ENCODE peak calls at places on chromosomes 2 and 18, in six cellular contexts. Q, B, S, M, R and C are unnamed samples.

GRCh38 chr2:118310016-118310877 is 222.0 kb downstream of the INSIG2 start:
- DNase-seq in S (peak), M (peak), Q (peak), B (peak), R (no peak), C (no peak)

GRCh38 chr2:169653636-169654035 is 40.6 kb downstream of the CFAP210 start:
- DNase-seq in S (no peak), B (no peak), R (no peak), M (no peak), Q (no peak), C (no peak)

GRCh38 chr2:215850380-215850779 is 163.0 kb downstream of the MREG start:
- DNase-seq in M (no peak), S (no peak), R (no peak), B (no peak), Q (no peak), C (no peak)

GRCh38 chr18:25147878-25148488 is 204.0 kb downstream of the ZNF521 start:
- DNase-seq in Q (no peak), S (no peak), M (no peak), R (no peak), B (no peak), C (no peak)

GRCh38 chr2:43267393-43267792 is 41.0 kb upstream of the ZFP36L2 start:
- DNase-seq in B (no peak), M (no peak), Q (peak), S (no peak), R (no peak), C (no peak)

GRCh38 chr2:1489486-1489885 is 76.2 kb downstream of the TPO start:
- DNase-seq in Q (no peak), R (no peak), B (no peak), S (no peak), M (no peak), C (no peak)

GRCh38 chr2:166762746-166763145 is 125.5 kb upstream of the XIRP2 start:
- DNase-seq in R (no peak), Q (no peak), B (no peak), M (no peak), S (no peak), C (no peak)

GRCh38 chr2:207505728-207506127 is 24.0 kb upstream of the CREB1 start:
- DNase-seq in M (peak), B (no peak), Q (no peak), S (no peak), R (peak), C (no peak)

GRCh38 chr2:223044092-223044836 is 7.7 kb upstream of the KCNE4 start:
- DNase-seq in M (no peak), Q (no peak), S (no peak), R (no peak), B (no peak), C (no peak)

GRCh38 chr18:46636040-46636630 is 20.9 kb downstream of the LOXHD1 start:
- DNase-seq in M (no peak), B (no peak), S (no peak), R (no peak), Q (no peak), C (peak)

GRCh38 chr2:103788875-103789715 is 1027.3 kb downstream of the TMEM182 start:
- DNase-seq in S (no peak), Q (no peak), R (no peak), B (no peak), M (peak), C (no peak)

GRCh38 chr2:215529271-215529670 is 93.4 kb upstream of the FN1 start:
- DNase-seq in Q (no peak), B (no peak), S (no peak), M (peak), R (no peak), C (no peak)

GRCh38 chr2:236670235-236670620 is 100.6 kb downstream of the ACKR3 start:
- DNase-seq in Q (no peak), S (no peak), B (no peak), R (no peak), M (no peak), C (peak)

GRCh38 chr2:229920011-229920781 is 1.6 kb downstream of the TRIP12 start:
- DNase-seq in R (no peak), S (peak), B (peak), Q (no peak), M (no peak), C (no peak)

GRCh38 chr2:159111346-159111922 is 143.0 kb downstream of the TANC1 start:
- DNase-seq in M (no peak), R (no peak), B (no peak), S (no peak), Q (peak), C (no peak)

GRCh38 chr2:219459460-219460311 is 25.0 kb downstream of the SPEG start:
- DNase-seq in M (peak), R (peak), B (peak), Q (peak), S (peak), C (peak)